ENCODE peak calls at places on chromosomes 13 and 19, in six cellular contexts. A is endothelial cell of umbilical vein, I is HCT116, U is stomach, N is transverse colon, M is HepG2. V is an unnamed sample.
A peak's percentile ranks its signal among the peaks of the same experiment; 100 is the strongest.

GRCh38 chr19:53655042-53655665 is 23.4 kb downstream of the DPRX start:
- DNase-seq in U (no peak), I (no peak), A (no peak), N (no peak), M (no peak), V (no peak)

GRCh38 chr13:83881917-83882625 is at the start of gene SLITRK1:
- DNase-seq in U (no peak), I (no peak), N (no peak), A (no peak), M (no peak), V (no peak)

GRCh38 chr13:65613004-65613403 is 1617.1 kb downstream of the PCDH9 start:
- DNase-seq in A (no peak), I (peak; percentile 8), N (no peak), U (no peak), M (peak; percentile 2), V (no peak)

GRCh38 chr13:35874704-35875103 is 256.5 kb downstream of the DCLK1 start:
- DNase-seq in N (no peak), I (no peak), M (no peak), U (no peak), A (no peak), V (no peak)

GRCh38 chr13:45466359-45466758 is 1.6 kb downstream of the COG3 start:
- DNase-seq in M (no peak), A (no peak), N (no peak), U (no peak), I (no peak), V (no peak)

GRCh38 chr13:91313103-91313502 is 34.4 kb upstream of the MIR17HG start:
- DNase-seq in A (peak; percentile 51), U (no peak), I (no peak), M (peak; percentile 22), N (no peak), V (no peak)

GRCh38 chr13:36880961-36881360 is 39.1 kb downstream of the SMAD9 start:
- DNase-seq in M (no peak), U (no peak), I (no peak), A (peak; percentile 44), N (no peak), V (no peak)

GRCh38 chr13:100339411-100339935 is 249.1 kb downstream of the GGACT start:
- DNase-seq in A (no peak), N (no peak), I (no peak), U (no peak), M (no peak), V (no peak)

GRCh38 chr19:13977803-13978202 is 25.5 kb downstream of the DCAF15 start:
- DNase-seq in I (no peak), N (no peak), M (no peak), U (no peak), A (no peak), V (no peak)

GRCh38 chr19:16002380-16002779 is 53.6 kb downstream of the OR10H4 start:
- DNase-seq in U (no peak), M (no peak), N (no peak), A (no peak), I (no peak), V (no peak)

GRCh38 chr13:113297370-113297871 is 382 bp downstream of the LAMP1 start:
- DNase-seq in N (peak; percentile 26), U (no peak), I (no peak), A (peak; percentile 28), M (no peak), V (no peak)

GRCh38 chr13:98239156-98240076 is 62.3 kb upstream of the RNF113B start:
- DNase-seq in N (no peak), U (no peak), A (no peak), M (no peak), I (no peak), V (no peak)

GRCh38 chr13:113403255-113404104 is 39.5 kb upstream of the GRTP1 start:
- DNase-seq in A (no peak), I (no peak), U (no peak), M (no peak), N (no peak), V (no peak)

GRCh38 chr19:12994701-12995595 is at the start of gene NFIX:
- DNase-seq in A (peak; percentile 32), M (peak; percentile 24), N (peak; percentile 70), U (peak; percentile 78), I (no peak), V (peak; percentile 84)

GRCh38 chr13:23965346-23965745 is 68.0 kb upstream of the C1QTNF9B start:
- DNase-seq in I (no peak), A (no peak), U (no peak), M (no peak), N (no peak), V (no peak)

GRCh38 chr13:100100115-100100879 is 11.4 kb downstream of the PCCA start:
- DNase-seq in A (peak; percentile 96), I (no peak), U (peak; percentile 53), N (no peak), M (peak; percentile 71), V (no peak)

GRCh38 chr13:61029064-61029463 is 386.6 kb downstream of the PCDH20 start:
- DNase-seq in A (no peak), I (no peak), M (no peak), N (no peak), U (no peak), V (no peak)

GRCh38 chr13:48004201-48004600 is 3.1 kb upstream of the SUCLA2 start:
- DNase-seq in A (no peak), U (no peak), N (no peak), I (no peak), M (no peak), V (no peak)

GRCh38 chr19:13839193-13839937 is 37.6 kb upstream of the NANOS3 start:
- DNase-seq in A (peak; percentile 87), U (peak; percentile 89), M (no peak), N (peak; percentile 88), I (no peak), V (peak; percentile 98)

GRCh38 chr13:109646423-109646822 is 140.0 kb downstream of the IRS2 start:
- DNase-seq in U (no peak), A (no peak), I (no peak), N (no peak), M (no peak), V (no peak)

GRCh38 chr13:109655206-109655600 is 131.2 kb downstream of the IRS2 start:
- DNase-seq in N (no peak), M (no peak), I (no peak), U (no peak), A (no peak), V (no peak)

GRCh38 chr19:12969292-12969988 is at the start of gene DAND5:
- DNase-seq in A (no peak), M (no peak), U (peak; percentile 65), N (no peak), I (no peak), V (no peak)

GRCh38 chr19:53903055-53903680 is 5.9 kb upstream of the CACNG7 start:
- DNase-seq in A (peak; percentile 46), M (peak; percentile 52), N (no peak), U (no peak), I (no peak), V (no peak)

GRCh38 chr13:27293051-27293691 is 22.5 kb downstream of the RASL11A start:
- DNase-seq in A (no peak), M (no peak), I (no peak), N (no peak), U (no peak), V (no peak)

GRCh38 chr19:54035215-54036178 is 28.2 kb downstream of the VSTM1 start:
- DNase-seq in N (no peak), I (no peak), M (no peak), A (peak; percentile 86), U (no peak), V (no peak)

GRCh38 chr19:39428309-39429112 is 7.2 kb downstream of the RPS16 start:
- DNase-seq in I (no peak), M (peak; percentile 66), N (peak; percentile 51), U (peak; percentile 52), A (peak; percentile 86), V (peak; percentile 76)
- TF ChIP-seq POLR2AphosphoS5 in I (no peak), M (no peak), N (peak; percentile 63), U (peak; percentile 74), A (no peak), V (peak; percentile 73)

GRCh38 chr19:1040476-1041271 is 767 bp downstream of the ABCA7 start:
- DNase-seq in U (peak; percentile 94), N (peak; percentile 94), M (peak; percentile 87), I (peak; percentile 96), A (peak; percentile 90), V (peak; percentile 96)
- H3K36me3 ChIP-seq in U (peaks cover 36% of the 10 kb centered on the region), N (no peaks in the 10 kb centered on the region), M (peaks cover 4% of the 10 kb centered on the region), I (peaks cover 4% of the 10 kb centered on the region), A (peaks cover 7% of the 10 kb centered on the region), V (peaks cover 21% of the 10 kb centered on the region)

GRCh38 chr19:38900220-38900629 is 456 bp downstream of the NFKBIB start:
- DNase-seq in A (no peak), U (no peak), M (no peak), N (no peak), I (no peak), V (no peak)

GRCh38 chr19:38898788-38899446 is 501 bp downstream of the SIRT2 start:
- DNase-seq in I (no peak), M (no peak), N (no peak), A (no peak), U (peak; percentile 27), V (no peak)

GRCh38 chr19:38900816-38901215 is 1.0 kb downstream of the NFKBIB start:
- DNase-seq in M (no peak), I (no peak), N (no peak), U (no peak), A (peak; percentile 56), V (no peak)

GRCh38 chr19:38901683-38902082 is 1.9 kb downstream of the NFKBIB start:
- DNase-seq in I (no peak), A (no peak), N (no peak), M (no peak), U (no peak), V (no peak)

GRCh38 chr19:38899447-38900219 is at the start of the genes NFKBIB and SIRT2:
- DNase-seq in A (peak; percentile 100), U (peak; percentile 100), M (peak; percentile 99), I (peak; percentile 100), N (peak; percentile 100), V (peak; percentile 100)
- TF ChIP-seq POLR2A in A (peak; percentile 43), U (peak; percentile 70), M (no peak), I (peak; percentile 43), N (peak; percentile 85), V (peak; percentile 66)

GRCh38 chr13:95197548-95197947 is 103.7 kb downstream of the ABCC4 start:
- DNase-seq in M (no peak), A (peak; percentile 10), U (no peak), I (no peak), N (no peak), V (no peak)
- TF ChIP-seq POLR2AphosphoS5 in M (no peak), A (no peak), U (no peak), I (no peak), N (no peak), V (no peak)

DNA sequence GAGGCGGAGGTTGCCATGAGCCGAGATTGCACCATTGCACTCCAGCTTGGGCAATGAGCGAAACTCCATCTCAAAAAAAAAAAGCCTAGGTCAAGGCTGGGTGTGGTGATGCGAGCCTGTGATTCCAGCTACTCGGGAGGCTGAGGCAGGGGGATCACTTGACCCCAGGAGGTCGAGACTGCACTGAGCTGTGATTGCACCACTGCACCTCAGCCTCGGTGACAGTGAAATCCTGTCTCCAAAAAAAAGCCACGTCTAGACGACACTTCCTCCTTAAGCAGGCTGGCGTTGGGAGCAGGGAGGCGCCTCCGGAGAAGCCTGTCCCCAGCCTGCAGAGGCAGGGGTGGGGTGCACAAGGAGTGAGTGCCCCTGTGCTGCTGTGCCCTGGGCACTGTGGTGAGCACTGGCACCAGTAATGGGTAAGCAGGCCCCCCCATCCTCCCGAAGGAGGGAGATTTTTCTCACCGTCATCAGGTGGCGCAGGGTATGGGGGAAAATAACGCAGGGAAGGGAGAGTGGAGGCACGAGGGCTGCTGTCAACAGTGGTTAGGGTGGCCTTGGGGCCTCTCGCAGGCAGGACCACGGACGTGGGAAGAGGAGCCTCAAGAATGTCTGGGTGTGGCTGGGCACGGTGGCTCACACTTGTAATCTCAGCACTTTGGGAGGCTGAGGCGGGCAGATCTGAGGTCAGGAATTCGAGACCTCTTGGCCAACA is 701 bp downstream of the P2RY11 start:
- DNase-seq in A (no peak), U (no peak), I (no peak), M (no peak), N (peak; percentile 14), V (no peak)
- H3K36me3 ChIP-seq in A (peaks cover 8% of the 10 kb centered on the region), U (peaks cover 90% of the 10 kb centered on the region), I (peaks cover 39% of the 10 kb centered on the region), M (peaks cover 38% of the 10 kb centered on the region), N (peaks cover 4% of the 10 kb centered on the region), V (peaks cover 81% of the 10 kb centered on the region)